ENCODE peak calls at places on chromosomes 7 and 10, in six cellular contexts. T is OCI-LY7, R is mammary epithelial cell, L is adrenal gland, N is fibroblast of lung, I is heart right ventricle. P is an unnamed sample.

GRCh38 chr7:82335927-82336326 is 107.7 kb downstream of the CACNA2D1 start:
- DNase-seq in T (no peak), R (peak; percentile 4), L (no peak), N (peak; percentile 7), I (no peak), P (peak; percentile 16)

GRCh38 chr7:142542938-142543337 is 206.3 kb upstream of the PRSS1 start:
- DNase-seq in T (no peak), R (no peak), L (no peak), N (peak; percentile 45), I (no peak), P (peak; percentile 53)

GRCh38 chr7:96562966-96563365 is 146.7 kb downstream of the SEM1 start:
- DNase-seq in T (no peak), R (peak; percentile 15), L (no peak), N (no peak), I (no peak), P (no peak)

GRCh38 chr10:124829447-124830115 is 28.0 kb downstream of the ABRAXAS2 start:
- DNase-seq in T (no peak), R (no peak), L (peak; percentile 16), N (no peak), I (no peak), P (no peak)

GRCh38 chr7:65832281-65832680 is 40.6 kb upstream of the VKORC1L1 start:
- DNase-seq in T (no peak), R (peak; percentile 18), L (peak; percentile 6), N (peak; percentile 58), I (no peak), P (peak; percentile 44)

GRCh38 chr7:135736586-135737305 is 8.8 kb upstream of the SLC13A4 start:
- DNase-seq in T (no peak), R (no peak), L (peak; percentile 49), N (no peak), I (no peak), P (no peak)

GRCh38 chr10:28991738-28992270 is 297.1 kb upstream of the LYZL1 start:
- DNase-seq in T (peak; percentile 41), R (peak; percentile 31), L (peak; percentile 38), N (peak; percentile 47), I (peak; percentile 32), P (no peak)

GRCh38 chr10:84397735-84398144 is 69.4 kb downstream of the CCSER2 start:
- DNase-seq in T (no peak), R (peak; percentile 39), L (no peak), N (no peak), I (no peak), P (no peak)

GRCh38 chr7:137579913-137580640 is 236.5 kb upstream of the PTN start:
- DNase-seq in T (no peak), R (peak; percentile 83), L (no peak), N (peak; percentile 84), I (no peak), P (peak; percentile 48)

GRCh38 chr10:125187238-125188194 is 27.2 kb upstream of the CTBP2 start:
- DNase-seq in T (no peak), R (no peak), L (no peak), N (no peak), I (no peak), P (no peak)

GRCh38 chr7:124459101-124460052 is 306.2 kb downstream of the GPR37 start:
- DNase-seq in T (no peak), R (no peak), L (no peak), N (peak; percentile 97), I (no peak), P (no peak)

GRCh38 chr10:59820471-59820870 is 67.2 kb upstream of the MRLN start:
- DNase-seq in T (no peak), R (no peak), L (no peak), N (no peak), I (no peak), P (no peak)

GRCh38 chr10:28806951-28807759 is 129.8 kb downstream of the BAMBI start:
- DNase-seq in T (no peak), R (no peak), L (peak; percentile 33), N (peak; percentile 21), I (no peak), P (no peak)

GRCh38 chr7:23332881-23333612 is 33.9 kb downstream of the MALSU1 start:
- DNase-seq in T (no peak), R (no peak), L (peak; percentile 58), N (peak; percentile 70), I (peak; percentile 58), P (no peak)

GRCh38 chr7:42046483-42046882 is 190.5 kb downstream of the GLI3 start:
- DNase-seq in T (no peak), R (no peak), L (no peak), N (no peak), I (no peak), P (peak; percentile 22)

GRCh38 chr10:18610517-18610916 is 40.9 kb downstream of the NSUN6 start:
- DNase-seq in T (no peak), R (peak; percentile 66), L (peak; percentile 90), N (peak; percentile 83), I (no peak), P (peak; percentile 42)

GRCh38 chr7:158683541-158683940 is 21.1 kb downstream of the NCAPG2 start:
- DNase-seq in T (no peak), R (no peak), L (no peak), N (peak; percentile 14), I (no peak), P (no peak)

GRCh38 chr7:81616951-81617350 is 152.9 kb downstream of the HGF start:
- DNase-seq in T (no peak), R (peak; percentile 88), L (no peak), N (no peak), I (no peak), P (no peak)

GRCh38 chr7:55062106-55062499 is 43.3 kb downstream of the EGFR start:
- DNase-seq in T (no peak), R (no peak), L (no peak), N (no peak), I (no peak), P (no peak)

GRCh38 chr10:128498378-128498730 is 372.1 kb upstream of the MKI67 start:
- DNase-seq in T (no peak), R (no peak), L (no peak), N (no peak), I (no peak), P (no peak)

GRCh38 chr10:62924344-62924748 is 108.2 kb upstream of the EGR2 start:
- DNase-seq in T (no peak), R (peak; percentile 72), L (no peak), N (no peak), I (no peak), P (no peak)

GRCh38 chr7:1377111-1377909 is 82.0 kb downstream of the MICALL2 start:
- DNase-seq in T (peak; percentile 11), R (no peak), L (no peak), N (no peak), I (no peak), P (no peak)
- TF ChIP-seq CTCF in T (no peak), R (no peak), L (no peak), N (no peak), I (no peak), P (no peak)

DNA sequence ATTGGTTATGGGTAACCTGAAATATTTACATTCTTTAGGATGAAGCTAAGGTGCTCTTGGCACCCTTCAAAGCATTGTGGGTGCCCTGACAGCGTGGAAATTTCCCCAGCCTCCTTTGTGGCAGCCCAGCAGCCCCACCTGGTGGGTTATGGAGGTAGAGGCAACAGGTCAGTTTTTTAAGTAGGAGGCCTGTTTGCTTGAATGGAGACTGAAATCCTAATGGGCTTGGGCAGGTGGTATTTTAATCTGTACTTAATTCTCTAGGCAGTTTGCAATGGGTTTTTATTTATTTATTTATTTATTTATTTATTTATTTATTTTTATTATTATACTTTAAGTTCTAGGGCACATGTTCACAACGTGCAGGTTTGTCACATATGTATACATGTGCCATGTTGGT is 139.4 kb downstream of the EPC1 start:
- DNase-seq in T (peak; percentile 48), R (peak; percentile 39), L (peak; percentile 70), N (peak; percentile 43), I (peak; percentile 24), P (peak; percentile 11)
- TF ChIP-seq CTCF in T (peak; percentile 79), R (peak; percentile 85), L (peak; percentile 65), N (peak; percentile 54), I (peak; percentile 55), P (peak; percentile 59)

GRCh38 chr7:19675816-19676215 is 33.0 kb downstream of the POLR1F start:
- DNase-seq in T (no peak), R (no peak), L (no peak), N (no peak), I (no peak), P (no peak)

GRCh38 chr7:19677201-19677600 is 31.6 kb downstream of the POLR1F start:
- DNase-seq in T (no peak), R (no peak), L (no peak), N (peak; percentile 41), I (no peak), P (no peak)

GRCh38 chr7:19670806-19671205 is 38.0 kb downstream of the POLR1F start:
- DNase-seq in T (no peak), R (no peak), L (no peak), N (no peak), I (no peak), P (no peak)

DNA sequence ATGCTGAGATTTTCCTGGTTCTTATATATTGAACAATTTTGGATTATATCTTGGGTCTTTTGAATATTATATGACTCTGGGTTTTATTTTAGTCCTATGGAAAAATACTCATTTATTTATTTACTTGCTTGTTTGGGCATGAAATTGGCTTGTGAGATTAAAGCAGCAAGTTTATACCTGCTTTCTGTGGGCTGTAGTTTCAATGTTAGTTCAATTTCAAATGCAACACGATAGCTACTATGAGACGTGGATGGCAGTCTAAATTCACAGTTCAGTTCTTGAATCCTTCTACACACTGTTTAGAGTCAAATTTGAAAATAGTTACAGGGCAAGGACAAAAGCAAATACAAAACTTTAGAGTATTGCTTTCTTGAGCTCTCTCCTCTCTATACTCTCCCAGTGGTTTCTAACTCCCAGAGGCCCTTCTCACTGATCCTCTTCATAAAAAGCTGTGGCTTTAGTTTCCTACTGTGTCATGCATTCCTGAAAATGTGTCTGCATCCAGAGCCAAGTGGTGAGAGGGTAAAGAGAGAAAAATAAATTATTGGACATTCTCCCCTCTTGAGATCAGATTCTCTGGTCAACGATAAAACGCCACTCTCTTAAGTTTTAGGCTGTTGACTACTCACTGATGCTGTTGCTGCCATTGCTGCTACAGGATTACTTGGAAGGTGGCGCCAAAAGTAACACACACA is 34.4 kb downstream of the POLR1F start:
- DNase-seq in T (no peak), R (peak; percentile 9), L (no peak), N (no peak), I (no peak), P (peak; percentile 39)
- TF ChIP-seq CTCF in T (no peak), R (no peak), L (no peak), N (no peak), I (no peak), P (no peak)

DNA sequence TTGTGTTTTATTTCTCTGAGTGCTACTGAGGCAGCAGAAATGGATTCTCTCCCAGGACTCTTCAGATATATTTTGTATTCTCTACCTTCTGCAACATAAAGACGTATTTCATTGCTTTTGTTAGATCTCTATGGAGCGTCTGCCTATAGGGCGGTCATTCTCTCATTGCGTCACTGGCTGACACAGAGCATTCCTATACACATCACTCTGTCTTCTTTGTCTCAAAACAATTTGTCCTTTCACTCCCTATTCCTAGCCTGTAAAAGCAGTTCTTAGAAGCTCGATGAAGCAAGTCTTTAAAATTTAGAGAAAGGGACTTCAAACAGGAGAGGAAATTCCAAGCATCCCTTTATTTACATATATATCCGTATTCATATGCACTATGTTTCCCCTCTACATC is 120.6 kb downstream of the CPED1 start:
- DNase-seq in T (no peak), R (no peak), L (no peak), N (no peak), I (no peak), P (no peak)
- TF ChIP-seq CTCF in T (no peak), R (no peak), L (no peak), N (no peak), I (no peak), P (no peak)